ENCODE peak calls at places on chromosomes 1 and 21, in nine cellular contexts. Z is AG09309; F is activated CD8-positive, alpha-beta T cell treated with anti-CD3 and anti-CD28 coated beads, Interleukin-2, amount 10 ng/mL, durations not matched to agents 7 days and 5 days; C is SJSA1; U is naive thymus-derived CD8-positive, alpha-beta T cell; H is Calu3; P is NCI-H1930; M is sigmoid colon; Y is T-helper 1 cell. D is an unnamed sample.

GRCh38 chr1:229409616-229410369 is 24.1 kb downstream of the ACTA1 start:
- DNase-seq in F (no peak), P (no peak), H (no peak), Z (no peak), C (no peak), Y (no peak), M (no peak), U (no peak), D (no peak)

GRCh38 chr1:165877940-165878556 is 50.6 kb downstream of the UCK2 start:
- DNase-seq in U (no peak), F (no peak), C (no peak), M (no peak), Z (no peak), H (no peak), P (no peak), Y (no peak), D (no peak)

GRCh38 chr1:177780096-177780700 is 189.7 kb downstream of the SEC16B start:
- DNase-seq in Z (peak), H (peak), C (no peak), F (no peak), U (no peak), P (peak), M (no peak), Y (no peak), D (peak)

GRCh38 chr1:12528021-12528852 is 89.8 kb downstream of the DHRS3 start:
- DNase-seq in F (no peak), M (peak), Z (peak), Y (no peak), P (no peak), H (peak), U (no peak), C (peak), D (no peak)

GRCh38 chr21:14923468-14923867 is 141.3 kb downstream of the NRIP1 start:
- DNase-seq in Z (no peak), H (no peak), F (no peak), C (no peak), Y (no peak), P (no peak), M (no peak), U (no peak), D (no peak)

GRCh38 chr1:177983087-177983823 is 13.4 kb upstream of the SEC16B start:
- DNase-seq in Y (no peak), M (no peak), H (no peak), C (no peak), Z (no peak), F (no peak), U (no peak), P (no peak), D (no peak)

GRCh38 chr1:76075877-76076276 is 1.3 kb downstream of the ST6GALNAC3 start:
- DNase-seq in P (no peak), H (no peak), F (no peak), M (no peak), C (no peak), U (no peak), Z (no peak), Y (no peak), D (no peak)

GRCh38 chr1:50080904-50081586 is 27.7 kb upstream of the ELAVL4 start:
- DNase-seq in Z (no peak), C (no peak), H (peak), U (no peak), P (peak), Y (no peak), M (no peak), F (no peak), D (peak)

GRCh38 chr21:15309721-15310120 is 244.9 kb upstream of the NRIP1 start:
- DNase-seq in F (no peak), U (no peak), P (no peak), M (peak), H (no peak), Y (no peak), Z (no peak), C (no peak), D (no peak)

GRCh38 chr1:59446257-59446901 is 149.5 kb downstream of the FGGY start:
- DNase-seq in M (peak), H (no peak), Y (no peak), C (no peak), U (no peak), P (peak), Z (peak), F (no peak), D (no peak)

GRCh38 chr1:112544011-112544688 is 35.4 kb downstream of the WNT2B start:
- DNase-seq in U (no peak), P (no peak), H (peak), C (peak), F (no peak), M (no peak), Z (peak), Y (no peak), D (no peak)

GRCh38 chr1:26057189-26057588 is 10.2 kb downstream of the TRIM63 start:
- DNase-seq in C (no peak), U (no peak), Z (no peak), M (no peak), H (no peak), F (no peak), Y (no peak), P (no peak), D (no peak)

GRCh38 chr1:21828506-21829210 is 16.6 kb downstream of the LDLRAD2 start:
- DNase-seq in C (no peak), P (no peak), F (no peak), U (no peak), M (no peak), Z (no peak), H (no peak), Y (no peak), D (no peak)

GRCh38 chr1:217718873-217719272 is 87.7 kb downstream of the SPATA17 start:
- DNase-seq in U (no peak), F (no peak), Y (no peak), Z (no peak), C (no peak), M (no peak), P (no peak), H (peak), D (no peak)

GRCh38 chr1:59243544-59243943 is 53.4 kb upstream of the FGGY start:
- DNase-seq in U (no peak), Y (no peak), C (no peak), Z (no peak), P (no peak), F (no peak), M (no peak), H (no peak), D (no peak)

GRCh38 chr21:43645414-43645891 is 13.8 kb downstream of the HSF2BP start:
- DNase-seq in P (no peak), M (peak), C (peak), Y (no peak), F (peak), H (peak), Z (peak), U (peak), D (peak)

GRCh38 chr1:970242-970972 is 4.1 kb downstream of the PLEKHN1 start:
- DNase-seq in F (no peak), C (no peak), H (no peak), U (no peak), M (no peak), P (no peak), Y (no peak), Z (no peak), D (no peak)

GRCh38 chr1:20343149-20343936 is 52.7 kb downstream of the VWA5B1 start:
- DNase-seq in M (no peak), Y (peak), U (no peak), C (no peak), H (no peak), Z (no peak), F (peak), P (peak), D (peak)

GRCh38 chr1:204723131-204723787 is 37.7 kb upstream of the LRRN2 start:
- DNase-seq in F (no peak), Z (no peak), C (peak), P (no peak), H (no peak), Y (no peak), M (peak), U (no peak), D (no peak)